ENCODE peak calls at places on chromosomes 2 and 18, in six cellular contexts. Z is H9, G is IMR-90, B is mesenchymal stem cell, X is neuronal stem cell, D is H1. N is an unnamed sample.

GRCh38 chr2:29114841-29115609 is at the start of gene CLIP4:
- DNase-seq in G (peak; percentile 51), X (no peak), D (no peak), B (peak; percentile 63), Z (no peak), N (peak; percentile 47)

GRCh38 chr2:54285451-54285850 is 29.4 kb upstream of the TSPYL6 start:
- DNase-seq in X (no peak), Z (no peak), D (no peak), B (no peak), G (no peak), N (no peak)

GRCh38 chr18:48106976-48107781 is 176.7 kb upstream of the SMAD2 start:
- DNase-seq in B (no peak), D (no peak), X (no peak), Z (peak; percentile 74), G (no peak), N (peak; percentile 32)

GRCh38 chr18:31503011-31503410 is 5.0 kb downstream of the DSG2 start:
- DNase-seq in X (no peak), G (no peak), D (no peak), B (no peak), Z (no peak), N (no peak)

GRCh38 chr2:219249203-219249980 is 3.7 kb upstream of the TUBA4B start:
- DNase-seq in G (peak; percentile 75), X (no peak), Z (no peak), D (no peak), B (peak; percentile 79), N (peak; percentile 42)

GRCh38 chr18:23998811-23999210 is 15.7 kb upstream of the TTC39C start:
- DNase-seq in G (no peak), Z (no peak), D (no peak), X (no peak), B (no peak), N (no peak)

GRCh38 chr2:204871246-204871953 is 326.1 kb downstream of the PARD3B start:
- DNase-seq in D (no peak), B (peak; percentile 65), Z (no peak), G (peak; percentile 69), X (no peak), N (peak; percentile 16)

GRCh38 chr2:55112229-55113016 is 62.2 kb upstream of the RTN4 start:
- DNase-seq in X (no peak), G (peak; percentile 78), D (no peak), B (peak; percentile 83), Z (no peak), N (peak; percentile 18)

GRCh38 chr18:77422974-77423373 is 173.3 kb downstream of the GALR1 start:
- DNase-seq in Z (no peak), D (no peak), G (no peak), X (no peak), B (no peak), N (no peak)

GRCh38 chr2:170475878-170476277 is 239.3 kb upstream of the SP5 start:
- DNase-seq in B (no peak), G (no peak), D (no peak), X (no peak), Z (no peak), N (no peak)

GRCh38 chr2:193793914-193794313 is 1599.2 kb upstream of the TMEFF2 start:
- DNase-seq in X (no peak), B (no peak), Z (no peak), D (no peak), G (no peak), N (peak; percentile 51)

GRCh38 chr2:173752152-173752551 is 213.0 kb downstream of the SP3 start:
- DNase-seq in D (no peak), Z (no peak), G (no peak), B (no peak), X (no peak), N (no peak)

GRCh38 chr2:182594286-182594685 is 121.8 kb upstream of the DNAJC10 start:
- DNase-seq in G (peak; percentile 58), B (no peak), X (no peak), D (no peak), Z (no peak), N (peak; percentile 14)

GRCh38 chr2:200929334-200930249 is 33.9 kb downstream of the ORC2 start:
- DNase-seq in D (no peak), Z (no peak), G (peak; percentile 54), X (no peak), B (peak; percentile 8), N (no peak)
- H3K14ac ChIP-seq in D (no peak overlapping the region), Z (no peak overlapping the region), G (no peak overlapping the region), X (no peak overlapping the region), B (no peak overlapping the region), N (no peak overlapping the region)

DNA sequence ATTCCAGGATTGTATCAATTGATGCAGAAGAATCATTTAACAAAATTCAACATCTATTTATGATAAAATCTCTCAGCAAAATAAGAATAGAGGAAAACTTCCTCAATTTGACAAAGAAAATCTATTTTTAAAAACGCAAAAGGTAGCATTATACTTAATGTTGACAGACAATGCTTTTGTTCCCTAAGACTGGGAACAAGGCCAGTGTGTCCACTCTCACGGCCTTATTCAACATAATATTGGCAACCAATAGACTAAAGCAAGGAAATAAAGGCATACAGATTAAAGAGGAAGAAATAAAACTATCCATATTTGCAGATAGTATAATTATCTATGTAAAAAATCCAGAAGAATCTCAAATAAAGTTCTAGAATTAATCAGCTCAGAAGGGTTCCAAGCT is 472.4 kb upstream of the ID2 start:
- DNase-seq in D (no peak), X (no peak), B (no peak), Z (no peak), G (no peak), N (no peak)
- H2AK5ac ChIP-seq in D (no peak overlapping the region), X (no peak overlapping the region), B (no peak overlapping the region), Z (no peak overlapping the region), G (no peak overlapping the region), N (no peak overlapping the region)

DNA sequence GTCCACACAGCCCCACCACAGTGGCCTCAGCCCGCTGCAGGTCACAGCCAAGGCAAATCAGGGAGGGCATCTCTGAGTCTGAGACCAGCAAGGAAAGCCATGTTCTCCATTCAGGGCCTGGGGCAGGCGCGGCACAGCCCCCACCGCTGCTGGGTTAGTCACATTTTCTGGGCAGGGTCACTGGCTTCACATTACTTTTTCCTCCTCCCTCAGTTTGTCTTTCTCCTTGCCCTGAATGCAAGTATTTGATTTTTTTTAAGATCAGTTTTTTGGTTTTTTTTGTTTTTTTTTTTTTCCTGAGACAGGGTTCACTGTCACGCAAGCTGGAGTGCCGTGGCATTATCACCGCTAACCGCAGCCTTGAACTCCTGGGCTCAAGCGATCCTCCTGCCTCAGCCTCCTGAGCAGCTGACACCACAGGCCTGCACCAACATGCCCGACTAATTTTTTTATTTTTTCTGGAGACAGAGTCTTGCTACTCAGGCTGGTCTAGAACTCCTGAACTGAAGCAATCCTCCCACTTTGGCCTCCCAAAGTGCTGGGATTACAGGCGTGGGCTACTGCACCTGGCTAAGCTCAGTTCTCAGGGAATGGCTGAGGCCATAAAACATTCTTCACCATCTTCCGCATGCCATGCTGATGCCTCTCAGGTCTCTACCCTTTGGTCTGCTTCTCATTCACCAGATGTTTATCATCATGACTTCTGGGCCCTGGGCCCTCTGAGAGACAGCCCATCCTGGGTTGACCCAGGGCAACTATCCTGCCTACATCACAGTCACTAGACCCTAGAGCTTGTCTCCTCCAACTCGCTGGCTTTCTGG is 628 bp upstream of the CAPG start:
- DNase-seq in G (no peak), D (no peak), B (no peak), Z (no peak), X (no peak), N (peak; percentile 93)
- H3K9ac ChIP-seq in G (no peak overlapping the region), D (no peak overlapping the region), B (peak overlapping the region; percentile 49), Z (no peak overlapping the region), X (no peak overlapping the region), N (no peak overlapping the region)

GRCh38 chr18:25061345-25061744 is 290.6 kb downstream of the ZNF521 start:
- DNase-seq in Z (no peak), B (no peak), D (no peak), X (no peak), G (no peak), N (no peak)

GRCh38 chr18:25067291-25068050 is 284.5 kb downstream of the ZNF521 start:
- DNase-seq in B (no peak), G (no peak), D (no peak), Z (no peak), X (no peak), N (no peak)

GRCh38 chr18:25062720-25063119 is 289.2 kb downstream of the ZNF521 start:
- DNase-seq in B (no peak), Z (no peak), D (no peak), X (no peak), G (no peak), N (no peak)

GRCh38 chr18:25072205-25072604 is 279.8 kb downstream of the ZNF521 start:
- DNase-seq in B (no peak), Z (no peak), X (no peak), G (no peak), D (no peak), N (peak; percentile 47)

DNA sequence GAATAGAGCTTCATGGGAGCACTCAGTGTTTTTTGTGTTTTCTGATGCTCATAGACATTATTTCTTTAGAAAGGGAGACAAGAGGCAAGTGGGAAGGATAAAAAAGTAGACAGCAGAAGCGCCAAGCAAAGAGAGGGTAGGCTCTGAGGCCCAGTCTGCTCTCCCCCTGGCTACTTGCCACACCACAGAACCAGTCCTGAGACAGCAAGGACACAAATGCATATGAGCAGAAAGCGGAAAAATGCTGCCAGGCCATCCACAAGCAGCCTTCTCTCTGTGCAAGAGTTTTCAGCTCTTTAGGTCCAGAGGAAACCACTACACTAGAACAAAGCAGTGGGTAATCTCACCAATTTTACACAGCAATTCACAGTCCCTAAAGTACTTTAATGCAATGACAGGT is 285.4 kb downstream of the ZNF521 start:
- DNase-seq in X (no peak), B (peak; percentile 3), D (no peak), Z (no peak), G (peak; percentile 3), N (no peak)
- H3K14ac ChIP-seq in X (no peak overlapping the region), B (no peak overlapping the region), D (no peak overlapping the region), Z (no peak overlapping the region), G (no peak overlapping the region), N (no peak overlapping the region)

DNA sequence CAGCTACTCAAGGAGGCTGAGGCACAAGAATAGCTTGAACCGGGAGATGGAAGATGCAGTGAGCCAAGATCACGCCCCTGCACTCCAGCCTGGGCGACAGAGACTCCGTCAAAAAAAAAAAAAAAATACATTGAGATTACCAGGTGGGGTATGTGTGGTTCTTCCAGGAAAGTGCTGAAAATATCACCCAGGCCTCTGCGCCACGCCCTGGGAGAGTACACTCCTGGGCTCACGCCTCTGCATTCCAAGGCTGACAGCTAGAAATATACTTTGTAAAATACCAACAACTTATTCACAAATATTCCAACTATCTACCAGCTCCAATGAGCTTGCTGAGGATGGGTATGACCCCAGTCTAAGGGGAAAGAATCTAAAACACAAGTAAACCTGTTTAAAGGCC is 21.7 kb upstream of the B3GNT7 start:
- DNase-seq in X (no peak), Z (no peak), G (no peak), B (no peak), D (no peak), N (peak; percentile 78)
- H2AK5ac ChIP-seq in X (no peak overlapping the region), Z (no peak overlapping the region), G (no peak overlapping the region), B (no peak overlapping the region), D (peak overlapping the region; percentile 65), N (no peak overlapping the region)

DNA sequence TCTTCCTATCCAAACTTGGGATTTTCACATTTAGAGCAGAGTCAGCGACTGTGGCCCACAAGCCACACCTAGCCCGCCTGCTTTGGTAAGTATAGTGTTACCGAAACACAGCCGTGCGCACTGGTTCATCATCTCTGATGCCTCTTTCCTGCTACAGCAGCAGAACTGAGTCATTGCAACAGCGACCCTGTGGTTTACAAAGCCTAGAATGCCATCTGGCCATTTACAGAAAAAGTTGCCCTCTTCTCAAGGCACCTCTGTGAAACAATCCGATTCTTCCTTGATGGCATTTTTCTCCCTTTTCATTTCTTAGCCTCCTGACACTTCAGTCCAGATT is 10.7 kb upstream of the IAH1 start:
- DNase-seq in D (no peak), B (peak; percentile 39), X (no peak), G (peak; percentile 69), Z (no peak), N (no peak)
- H3K9ac ChIP-seq in D (no peak overlapping the region), B (no peak overlapping the region), X (no peak overlapping the region), G (no peak overlapping the region), Z (no peak overlapping the region), N (no peak overlapping the region)